ENCODE peak calls at places on chromosome 15, in eight cellular contexts. L is activated T-cell treated with anti-CD3 and anti-CD28 coated beads, Interleukin-2, amount 50 U/mL, for 4 hours; V is gastroesophageal sphincter; B is HCT116; X is activated CD4-positive, alpha-beta T cell treated with anti-CD3 and anti-CD28 coated beads for 36 hours; T is PC-3; S is natural killer cell; P is heart left ventricle. G is an unnamed sample.

GRCh38 chr15:68369931-68370767 is 61.8 kb downstream of the ITGA11 start:
- ATAC-seq in P (no peak), V (no peak), S (no peak), T (no peak), L (no peak), B (no peak), X (no peak), G (no peak)

GRCh38 chr15:68292157-68292781 is 14.7 kb downstream of the FEM1B start:
- ATAC-seq in S (peak; percentile 18), V (no peak), X (peak; percentile 53), P (no peak), T (no peak), B (no peak), L (peak; percentile 43), G (peak; percentile 57)

GRCh38 chr15:86076468-86076867 is 3.2 kb upstream of the AGBL1 start:
- ATAC-seq in L (no peak), T (no peak), B (no peak), V (no peak), S (no peak), X (no peak), P (no peak), G (no peak)

GRCh38 chr15:75213212-75213767 is 11.6 kb downstream of the C15orf39 start:
- ATAC-seq in B (peak; percentile 28), T (no peak), X (no peak), V (no peak), P (no peak), S (peak; percentile 9), L (no peak), G (no peak)

GRCh38 chr15:65069179-65069578 is 1.4 kb upstream of the RASL12 start:
- ATAC-seq in P (peak; percentile 21), T (no peak), B (no peak), X (no peak), V (peak; percentile 79), S (no peak), L (no peak), G (no peak)

GRCh38 chr15:39079296-39079834 is 501.5 kb upstream of the THBS1 start:
- ATAC-seq in T (peak; percentile 83), B (no peak), X (no peak), L (no peak), V (no peak), P (no peak), S (no peak), G (no peak)

GRCh38 chr15:62165793-62166380 is 802 bp upstream of the C2CD4B start:
- ATAC-seq in L (no peak), S (no peak), B (no peak), T (no peak), X (no peak), V (no peak), P (no peak), G (no peak)

GRCh38 chr15:59549339-59549807 is 62.2 kb upstream of the GCNT3 start:
- ATAC-seq in P (no peak), B (no peak), T (no peak), V (no peak), X (no peak), L (no peak), S (no peak), G (no peak)

GRCh38 chr15:44736261-44736765 is at the start of gene TRIM69:
- ATAC-seq in L (peak; percentile 43), X (peak; percentile 27), B (no peak), S (no peak), P (no peak), T (no peak), V (no peak), G (peak; percentile 32)

GRCh38 chr15:35061171-35062163 is 23.6 kb downstream of the NANOGP8 start:
- ATAC-seq in V (peak; percentile 31), T (no peak), X (no peak), L (no peak), S (no peak), B (no peak), P (no peak), G (no peak)

GRCh38 chr15:25797035-25797434 is 66.1 kb downstream of the ATP10A start:
- ATAC-seq in X (no peak), P (no peak), L (no peak), V (peak; percentile 73), T (no peak), S (no peak), B (no peak), G (no peak)

GRCh38 chr15:83486363-83486762 is 39.2 kb downstream of the SH3GL3 start:
- ATAC-seq in B (no peak), T (no peak), L (no peak), V (no peak), P (no peak), S (no peak), X (no peak), G (no peak)

GRCh38 chr15:39188930-39189329 is 391.9 kb upstream of the THBS1 start:
- ATAC-seq in V (peak; percentile 41), P (no peak), S (no peak), L (no peak), X (no peak), B (peak; percentile 70), T (peak; percentile 62), G (no peak)

GRCh38 chr15:43067717-43068461 is 37.9 kb downstream of the UBR1 start:
- ATAC-seq in V (no peak), X (peak; percentile 95), P (no peak), L (no peak), B (no peak), S (no peak), T (peak; percentile 48), G (peak; percentile 48)

GRCh38 chr15:66211670-66212455 is 41.7 kb downstream of the MEGF11 start:
- ATAC-seq in V (no peak), T (no peak), X (no peak), P (no peak), S (no peak), B (no peak), L (no peak), G (no peak)

GRCh38 chr15:63241316-63241715 is 36.1 kb upstream of the APH1B start:
- ATAC-seq in P (no peak), V (no peak), L (no peak), S (no peak), T (no peak), B (no peak), X (no peak), G (no peak)

GRCh38 chr15:90376789-90377188 is 11.3 kb upstream of the IQGAP1 start:
- ATAC-seq in V (no peak), X (peak; percentile 88), P (no peak), S (peak; percentile 96), B (no peak), T (no peak), L (peak; percentile 86), G (peak; percentile 86)

GRCh38 chr15:38620851-38621594 is 56.4 kb upstream of the RASGRP1 start:
- ATAC-seq in P (no peak), B (no peak), L (no peak), S (peak; percentile 36), X (no peak), V (no peak), T (no peak), G (no peak)

GRCh38 chr15:31160740-31161495 is 59.4 kb upstream of the TRPM1 start:
- ATAC-seq in B (no peak), S (no peak), P (no peak), L (no peak), V (no peak), X (no peak), T (no peak), G (no peak)

GRCh38 chr15:41104234-41104633 is 11.8 kb downstream of the INO80 start:
- ATAC-seq in T (peak; percentile 99), B (no peak), S (no peak), X (no peak), V (no peak), P (no peak), L (no peak), G (no peak)

GRCh38 chr15:33395376-33395775 is 84.6 kb downstream of the RYR3 start:
- ATAC-seq in V (no peak), X (no peak), L (no peak), B (no peak), T (no peak), S (no peak), P (no peak), G (no peak)

GRCh38 chr15:64068133-64068532 is 21.8 kb upstream of the DAPK2 start:
- ATAC-seq in X (no peak), L (no peak), P (no peak), T (peak; percentile 4), S (no peak), B (no peak), V (no peak), G (no peak)

GRCh38 chr15:72201346-72202029 is 3.9 kb upstream of the GRAMD2A start:
- ATAC-seq in T (no peak), P (no peak), S (no peak), L (no peak), V (no peak), X (no peak), B (no peak), G (no peak)

GRCh38 chr15:47812436-47813109 is 95.3 kb downstream of the SEMA6D start:
- ATAC-seq in P (no peak), V (no peak), S (peak; percentile 78), X (no peak), T (peak; percentile 96), L (no peak), B (no peak), G (no peak)

GRCh38 chr15:42858999-42859789 is 61.4 kb downstream of the TTBK2 start:
- ATAC-seq in V (no peak), B (no peak), T (no peak), X (no peak), L (no peak), P (peak; percentile 83), S (no peak), G (no peak)

GRCh38 chr15:47384316-47384715 is 333.0 kb upstream of the SEMA6D start:
- ATAC-seq in B (no peak), X (no peak), S (no peak), L (no peak), T (peak; percentile 82), V (peak; percentile 89), P (no peak), G (no peak)

GRCh38 chr15:67746450-67746849 is 78.9 kb upstream of the SKOR1 start:
- ATAC-seq in B (no peak), X (peak; percentile 66), L (no peak), P (no peak), S (no peak), V (no peak), T (no peak), G (no peak)

GRCh38 chr15:73617310-73617709 is 15.9 kb downstream of the NPTN start:
- ATAC-seq in X (no peak), S (no peak), V (no peak), B (no peak), L (no peak), T (no peak), P (no peak), G (no peak)

GRCh38 chr15:88736204-88736603 is 67.0 kb upstream of the ACAN start:
- ATAC-seq in X (no peak), V (no peak), P (no peak), B (no peak), L (no peak), S (no peak), T (no peak), G (no peak)

GRCh38 chr15:58441376-58442070 is 9.7 kb downstream of the LIPC start:
- ATAC-seq in B (no peak), X (peak; percentile 50), L (no peak), V (no peak), P (no peak), S (no peak), T (peak; percentile 46), G (peak; percentile 30)

GRCh38 chr15:81284256-81285031 is 39.5 kb downstream of the STARD5 start:
- ATAC-seq in S (no peak), X (no peak), B (no peak), L (no peak), T (no peak), P (no peak), V (no peak), G (no peak)

GRCh38 chr15:100926258-100926657 is 7.1 kb downstream of the LRRK1 start:
- ATAC-seq in S (no peak), X (no peak), T (no peak), P (no peak), L (no peak), B (peak; percentile 77), V (no peak), G (no peak)

GRCh38 chr15:69857246-69857645 is 240.5 kb downstream of the TLE3 start:
- ATAC-seq in T (no peak), L (no peak), S (no peak), P (no peak), X (no peak), V (no peak), B (no peak), G (no peak)

G was measured in activated CD4-positive, CD25-positive, alpha-beta regulatory T cell treated with anti-CD3 and anti-CD28 coated beads, Interleukin-2, amount 50 U/mL, for 24 hours.